ENCODE peak calls at places on chromosomes 7 and 10, in seven cellular contexts. Z, W, M, J, B, D and A are unnamed samples. For H3K9me3, the result is how much of the 10 kb centered on the place peaks cover.

GRCh38 chr7:79882916-79883315 is 251.7 kb upstream of the GNAI1 start:
- DNase-seq in W (no peak), B (no peak), J (no peak), Z (no peak), D (no peak), M (no peak), A (no peak)

GRCh38 chr10:113532724-113533123 is 20.1 kb upstream of the HABP2 start:
- DNase-seq in D (peak), M (peak), Z (no peak), B (no peak), J (no peak), W (no peak), A (no peak)

GRCh38 chr10:23525406-23525805 is 86.5 kb downstream of the OTUD1 start:
- DNase-seq in Z (no peak), W (no peak), B (peak), D (no peak), M (no peak), J (no peak), A (no peak)

GRCh38 chr7:93817561-93817960 is 73.0 kb downstream of the TFPI2 start:
- DNase-seq in B (no peak), Z (no peak), D (no peak), J (no peak), M (no peak), W (no peak), A (no peak)

GRCh38 chr7:33807158-33807530 is 98.2 kb upstream of the BMPER start:
- DNase-seq in W (no peak), B (no peak), M (no peak), D (no peak), J (no peak), Z (no peak), A (no peak)

GRCh38 chr7:140222797-140223196 is 46.0 kb upstream of the KDM7A start:
- DNase-seq in B (no peak), Z (no peak), J (no peak), D (no peak), M (no peak), W (no peak), A (no peak)

GRCh38 chr10:1153805-1154351 is 97.7 kb downstream of the WDR37 start:
- DNase-seq in W (no peak), Z (no peak), J (peak), D (peak), B (no peak), M (no peak), A (no peak)

GRCh38 chr7:101588131-101588935 is 40.8 kb downstream of the MYL10 start:
- DNase-seq in J (no peak), W (no peak), B (no peak), M (peak), Z (no peak), D (no peak), A (no peak)

GRCh38 chr10:99926925-99927718 is 82.6 kb downstream of the DNMBP start:
- DNase-seq in D (no peak), W (no peak), B (peak), J (no peak), M (no peak), Z (no peak), A (no peak)

GRCh38 chr7:70047891-70048448 is 449.7 kb downstream of the AUTS2 start:
- DNase-seq in D (no peak), B (no peak), W (no peak), Z (no peak), M (no peak), J (no peak), A (no peak)

GRCh38 chr7:116672596-116673503 is 854 bp downstream of the MET start:
- DNase-seq in Z (no peak), M (no peak), J (no peak), W (no peak), D (peak), B (peak), A (no peak)

GRCh38 chr7:6462094-6462493 is 14.3 kb upstream of the DAGLB start:
- DNase-seq in B (no peak), W (no peak), J (no peak), D (no peak), Z (no peak), M (no peak), A (no peak)

GRCh38 chr7:114084381-114085312 is 165.8 kb upstream of the PPP1R3A start:
- DNase-seq in M (peak), B (peak), J (peak), W (no peak), Z (no peak), D (peak), A (no peak)

GRCh38 chr10:61784354-61785131 is 117.0 kb upstream of the ARID5B start:
- DNase-seq in Z (no peak), B (no peak), D (no peak), M (no peak), W (peak), J (no peak), A (no peak)

GRCh38 chr10:82938331-82938730 is 1063.3 kb downstream of the NRG3 start:
- DNase-seq in Z (no peak), W (no peak), M (no peak), D (no peak), J (no peak), B (no peak), A (no peak)

GRCh38 chr10:63375458-63375857 is 90.3 kb downstream of the JMJD1C start:
- DNase-seq in B (no peak), W (no peak), Z (no peak), M (no peak), J (no peak), D (no peak), A (no peak)

GRCh38 chr7:72114129-72114528 is 298.0 kb downstream of the CALN1 start:
- DNase-seq in B (no peak), J (no peak), W (no peak), D (no peak), Z (no peak), M (no peak), A (no peak)

GRCh38 chr10:71717756-71718065 is 1.9 kb downstream of the C10orf105 start:
- DNase-seq in J (no peak), M (no peak), Z (no peak), D (no peak), W (no peak), B (no peak), A (no peak)

GRCh38 chr7:35549781-35550180 is 145.2 kb downstream of the HERPUD2 start:
- DNase-seq in B (no peak), D (peak), M (no peak), J (no peak), W (no peak), Z (no peak), A (no peak)

GRCh38 chr7:119826547-119826946 is 446.4 kb upstream of the KCND2 start:
- DNase-seq in Z (no peak), J (no peak), B (no peak), M (no peak), W (no peak), D (no peak), A (no peak)

GRCh38 chr7:96663871-96664445 is 45.7 kb downstream of the SEM1 start:
- DNase-seq in B (no peak), Z (no peak), W (no peak), M (no peak), J (no peak), D (no peak), A (no peak)
- H3K9me3 ChIP-seq in B (under half), Z (under half), W (under half), M (under half), J (under half), D (under half), A (under half)

GRCh38 chr10:37713132-37713501 is 144.3 kb downstream of the ZNF248 start:
- DNase-seq in M (no peak), Z (no peak), J (no peak), W (no peak), D (no peak), B (no peak), A (no peak)

GRCh38 chr10:37712489-37713131 is 144.8 kb downstream of the ZNF248 start:
- DNase-seq in B (no peak), W (no peak), D (no peak), M (no peak), Z (no peak), J (no peak), A (no peak)

GRCh38 chr10:37710831-37711616 is 146.4 kb downstream of the ZNF248 start:
- DNase-seq in D (no peak), M (no peak), J (no peak), Z (no peak), B (no peak), W (no peak), A (no peak)

GRCh38 chr10:37711617-37712488 is 145.6 kb downstream of the ZNF248 start:
- DNase-seq in Z (no peak), J (no peak), B (no peak), W (no peak), M (no peak), D (no peak), A (no peak)

DNA sequence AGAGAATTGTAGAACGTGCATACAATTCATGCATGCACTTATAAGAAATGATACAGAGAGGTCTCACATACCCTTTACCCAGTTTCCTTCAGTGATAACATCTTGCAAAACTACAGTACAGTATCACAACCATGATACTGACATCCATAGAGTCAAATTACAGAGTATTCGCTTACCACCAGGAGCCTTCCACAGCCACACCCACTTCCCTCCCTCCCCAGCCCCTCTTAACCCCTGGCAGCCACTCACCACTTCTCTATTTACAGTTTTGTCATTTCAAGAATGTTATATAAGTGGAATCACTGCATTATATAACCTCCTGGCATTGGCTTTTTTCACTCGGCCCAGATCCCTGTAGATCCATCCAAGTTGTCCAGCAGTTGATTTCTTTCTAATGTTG is 143.8 kb downstream of the ZNF248 start:
- DNase-seq in B (no peak), Z (no peak), M (no peak), W (no peak), J (no peak), D (no peak), A (no peak)
- H3K9me3 ChIP-seq in B (under half), Z (under half), M (under half), W (under half), J (under half), D (half or more), A (under half)

GRCh38 chr10:131954356-131954965 is 27.3 kb downstream of the BNIP3 start:
- DNase-seq in W (no peak), M (no peak), Z (no peak), B (no peak), J (no peak), D (no peak), A (no peak)
- H3K9me3 ChIP-seq in W (under half), M (under half), Z (under half), B (under half), J (under half), D (under half), A (under half)

GRCh38 chr7:157990878-157991250 is 596.8 kb downstream of the PTPRN2 start:
- DNase-seq in W (no peak), B (no peak), M (no peak), Z (no peak), J (no peak), D (no peak), A (no peak)
- H3K9me3 ChIP-seq in W (under half), B (under half), M (under half), Z (under half), J (under half), D (half or more), A (under half)

DNA sequence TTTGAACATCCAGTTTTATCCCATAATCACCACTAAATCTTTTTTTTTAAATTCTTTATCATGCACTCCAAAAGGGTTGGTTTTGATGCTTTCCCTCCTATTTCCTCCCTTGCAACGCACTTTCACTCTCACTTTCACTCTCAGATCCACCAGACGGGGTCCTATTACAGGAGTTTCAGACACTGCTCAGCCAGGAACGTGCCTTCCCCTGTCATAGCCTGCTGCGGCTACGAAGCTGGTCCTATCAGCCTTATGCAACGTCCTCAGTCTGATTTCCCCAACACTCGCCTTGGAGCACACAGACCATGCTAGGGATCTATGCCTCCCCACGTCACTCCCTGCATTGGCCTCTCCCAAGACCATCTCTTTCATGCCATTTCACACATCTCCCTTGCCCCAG is 23.4 kb downstream of the ZPBP start:
- DNase-seq in B (no peak), D (peak), M (peak), Z (peak), J (no peak), W (peak), A (no peak)
- H3K9me3 ChIP-seq in B (under half), D (under half), M (under half), Z (under half), J (under half), W (under half), A (under half)